ENCODE peak calls at places on chromosomes 2 and 18, in five cellular contexts. F is GM23338, V is K562, W is GM23248, N is fibroblast of lung. K is an unnamed sample.
A peak's percentile ranks its signal among the peaks of the same experiment; 100 is the strongest.

GRCh38 chr2:240426797-240427721 is 8.4 kb upstream of the GPC1 start:
- DNase-seq in F (no peak), V (peak; percentile 41), W (peak; percentile 55), N (peak; percentile 84), K (no peak)

GRCh38 chr2:157875720-157876065 is 437 bp downstream of the ACVR1 start:
- DNase-seq in F (peak; percentile 63), V (peak; percentile 79), W (peak; percentile 79), N (no peak), K (no peak)

GRCh38 chr18:61201516-61201915 is 131.7 kb upstream of the CDH20 start:
- DNase-seq in F (no peak), V (no peak), W (peak; percentile 2), N (no peak), K (no peak)

GRCh38 chr2:211416373-211416772 is 860.0 kb downstream of the CPS1 start:
- DNase-seq in F (no peak), V (no peak), W (no peak), N (no peak), K (no peak)

GRCh38 chr2:86809481-86810121 is 18.9 kb upstream of the CD8A start:
- DNase-seq in F (peak; percentile 11), V (no peak), W (no peak), N (no peak), K (no peak)

GRCh38 chr2:9909106-9909505 is 42.4 kb upstream of the GRHL1 start:
- DNase-seq in F (no peak), V (no peak), W (peak; percentile 29), N (peak; percentile 31), K (peak; percentile 46)

GRCh38 chr2:217666338-217666737 is 336.5 kb downstream of the TNS1 start:
- DNase-seq in F (no peak), V (no peak), W (peak; percentile 82), N (peak; percentile 11), K (peak; percentile 37)

GRCh38 chr18:26466026-26466425 is 82.3 kb downstream of the KCTD1 start:
- DNase-seq in F (peak; percentile 13), V (peak; percentile 44), W (no peak), N (no peak), K (no peak)

GRCh38 chr18:22698711-22699110 is 234.4 kb upstream of the RBBP8 start:
- DNase-seq in F (no peak), V (no peak), W (no peak), N (no peak), K (peak; percentile 35)

GRCh38 chr18:34055227-34055626 is 169.5 kb downstream of the NOL4 start:
- DNase-seq in F (no peak), V (no peak), W (no peak), N (no peak), K (no peak)

GRCh38 chr2:98915751-98916358 is 20.2 kb downstream of the CRACDL start:
- DNase-seq in F (no peak), V (no peak), W (peak; percentile 90), N (peak; percentile 41), K (peak; percentile 84)

GRCh38 chr2:122034797-122035196 is 279.3 kb downstream of the TSN start:
- DNase-seq in F (peak; percentile 41), V (no peak), W (no peak), N (no peak), K (no peak)

GRCh38 chr2:15672961-15673918 is 81.6 kb downstream of the DDX1 start:
- DNase-seq in F (no peak), V (no peak), W (no peak), N (no peak), K (no peak)

GRCh38 chr2:231110551-231110950 is 14.3 kb downstream of the HTR2B start:
- DNase-seq in F (no peak), V (no peak), W (peak; percentile 47), N (peak; percentile 86), K (no peak)

GRCh38 chr18:12679183-12679786 is 21.4 kb upstream of the SPIRE1 start:
- DNase-seq in F (no peak), V (no peak), W (peak; percentile 65), N (peak; percentile 45), K (no peak)

GRCh38 chr2:218645126-218645525 is 14.3 kb downstream of the ZNF142 start:
- DNase-seq in F (no peak), V (no peak), W (peak; percentile 87), N (peak; percentile 23), K (peak; percentile 40)

GRCh38 chr2:31216734-31217133 is 581 bp downstream of the CAPN14 start:
- DNase-seq in F (no peak), V (peak; percentile 24), W (no peak), N (no peak), K (no peak)

GRCh38 chr2:218406949-218407703 is 7.5 kb downstream of the CTDSP1 start:
- DNase-seq in F (no peak), V (peak; percentile 46), W (peak; percentile 67), N (peak; percentile 73), K (peak; percentile 48)

GRCh38 chr2:182897137-182897536 is 30.7 kb upstream of the FRZB start:
- DNase-seq in F (no peak), V (no peak), W (peak; percentile 70), N (peak; percentile 49), K (peak; percentile 36)

GRCh38 chr2:29478641-29479040 is 363.4 kb downstream of the CLIP4 start:
- DNase-seq in F (no peak), V (no peak), W (no peak), N (no peak), K (no peak)

GRCh38 chr2:99101697-99102096 is 39.8 kb upstream of the C2orf15 start:
- DNase-seq in F (peak; percentile 15), V (peak; percentile 7), W (peak; percentile 7), N (peak; percentile 40), K (peak; percentile 3)

GRCh38 chr2:174473796-174474195 is 13.0 kb downstream of the GPR155 start:
- DNase-seq in F (no peak), V (no peak), W (peak; percentile 37), N (no peak), K (no peak)

GRCh38 chr18:4172491-4172890 is 282.6 kb downstream of the DLGAP1 start:
- DNase-seq in F (no peak), V (no peak), W (no peak), N (no peak), K (no peak)

GRCh38 chr2:237418300-237418699 is 4.3 kb upstream of the COL6A3 start:
- DNase-seq in F (no peak), V (no peak), W (peak; percentile 65), N (no peak), K (no peak)

GRCh38 chr2:237424544-237424943 is 10.6 kb upstream of the COL6A3 start:
- DNase-seq in F (no peak), V (no peak), W (no peak), N (no peak), K (no peak)

GRCh38 chr2:237423891-237424290 is 9.9 kb upstream of the COL6A3 start:
- DNase-seq in F (no peak), V (no peak), W (no peak), N (peak; percentile 25), K (no peak)

GRCh38 chr2:237422309-237422708 is 8.3 kb upstream of the COL6A3 start:
- DNase-seq in F (no peak), V (no peak), W (no peak), N (peak; percentile 68), K (no peak)

GRCh38 chr2:237421542-237422047 is 7.6 kb upstream of the COL6A3 start:
- DNase-seq in F (peak; percentile 92), V (peak; percentile 33), W (peak; percentile 90), N (peak; percentile 92), K (peak; percentile 59)
- TF ChIP-seq EZH2 in F (no peak), V (no peak), W (no peak), N (no peak), K (no peak)

DNA sequence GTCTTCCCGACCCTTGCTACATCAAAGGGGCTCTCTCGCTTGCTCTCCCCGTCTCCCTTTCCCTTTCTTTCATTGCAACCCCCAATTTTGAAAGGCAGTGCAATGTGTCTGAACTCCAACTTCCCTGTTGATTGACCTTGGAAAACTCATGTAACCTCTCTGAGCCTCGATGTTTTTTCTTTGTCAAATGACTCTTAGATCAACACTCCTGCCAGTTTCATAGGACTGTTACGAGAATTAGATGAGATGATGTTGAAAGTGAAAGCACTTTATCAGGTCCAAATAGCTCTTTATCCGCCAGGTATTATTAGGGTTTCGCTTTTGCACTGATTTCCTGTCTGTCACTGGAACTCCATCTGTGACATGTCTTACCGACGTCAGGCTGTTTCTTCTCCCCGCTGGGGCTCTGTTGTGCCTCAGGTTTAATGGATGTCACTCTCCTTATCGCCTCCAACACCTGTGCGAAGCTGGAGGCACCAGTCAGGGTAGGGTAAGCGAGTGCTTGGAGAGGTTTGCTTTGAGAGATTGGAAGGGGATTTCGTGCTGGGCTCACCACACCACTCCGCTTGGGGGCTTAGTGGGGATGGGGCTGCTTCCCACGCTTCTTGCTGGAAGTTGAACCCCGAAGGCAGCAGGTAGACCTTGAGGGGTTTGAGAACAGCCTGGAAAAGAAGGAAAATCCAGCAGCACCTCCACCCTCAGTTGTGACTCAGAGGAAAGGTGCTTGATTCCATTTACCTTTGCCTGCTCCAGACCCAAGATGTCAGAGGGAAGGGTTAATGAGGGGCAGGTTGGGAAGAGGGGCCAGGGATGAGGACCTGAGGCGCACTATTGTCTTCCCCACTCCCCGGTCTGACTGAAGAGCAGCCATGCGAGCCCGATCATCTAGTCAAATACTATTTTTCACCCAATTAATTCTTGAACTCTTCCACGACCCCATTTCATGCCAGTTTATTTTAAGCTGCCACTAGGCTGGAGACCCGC is 4.3 kb downstream of the GAD1 start:
- DNase-seq in F (peak; percentile 51), V (peak; percentile 58), W (no peak), N (no peak), K (no peak)
- TF ChIP-seq EZH2 in F (peak; percentile 84), V (no peak), W (no peak), N (peak; percentile 19), K (peak; percentile 9)

DNA sequence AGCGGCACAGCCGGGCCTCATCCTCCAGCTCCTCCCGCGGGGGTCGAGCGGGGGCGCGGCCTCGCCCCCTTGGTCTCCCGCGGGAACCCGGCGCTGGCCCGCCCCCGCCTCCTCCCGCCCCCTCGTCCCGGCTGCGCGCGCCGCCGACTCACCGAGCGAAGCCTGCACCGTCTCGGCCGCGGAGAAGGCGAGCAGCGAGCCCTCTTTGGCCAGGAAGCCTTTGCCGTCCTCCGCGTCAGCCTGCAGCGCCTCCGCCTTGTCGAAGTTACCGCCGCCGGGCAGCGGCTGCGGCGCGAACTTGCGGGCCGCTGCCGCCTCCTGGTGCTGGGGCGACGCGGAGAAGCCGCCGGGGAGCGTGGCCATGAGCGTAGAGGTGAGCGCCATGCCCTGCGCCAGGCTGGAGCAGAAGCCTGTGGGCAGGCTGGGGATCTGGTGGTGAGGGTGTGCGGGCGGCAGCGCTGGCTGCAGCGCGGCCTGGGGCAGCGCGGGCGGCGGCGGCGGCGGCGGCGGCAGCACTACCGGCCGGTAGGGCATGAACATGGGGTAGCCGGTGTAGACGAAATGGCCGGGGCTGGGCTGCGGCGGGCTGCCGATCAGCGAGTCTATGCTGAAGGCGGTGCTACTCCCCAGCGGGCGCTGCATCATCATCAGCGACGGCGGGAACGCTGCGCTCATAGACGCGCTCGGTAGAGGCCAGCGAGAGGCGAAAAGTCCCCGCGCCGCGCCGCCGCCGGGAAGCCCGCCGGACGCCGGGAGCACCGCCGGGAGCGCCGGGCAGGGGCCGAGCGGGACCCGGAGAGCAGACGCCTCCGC is 683 bp downstream of the GBX2 start:
- DNase-seq in F (peak; percentile 58), V (peak; percentile 33), W (peak; percentile 73), N (peak; percentile 20), K (peak; percentile 58)
- TF ChIP-seq EZH2 in F (peak; percentile 79), V (no peak), W (peak; percentile 59), N (peak; percentile 39), K (peak; percentile 22)

GRCh38 chr18:57436965-57437333 is 1.8 kb downstream of the ONECUT2 start:
- DNase-seq in F (no peak), V (no peak), W (no peak), N (no peak), K (no peak)

GRCh38 chr18:57434536-57435494 is at the start of gene ONECUT2:
- DNase-seq in F (peak; percentile 98), V (peak; percentile 96), W (peak; percentile 97), N (peak; percentile 86), K (peak; percentile 91)

GRCh38 chr18:57435851-57436192 is 648 bp downstream of the ONECUT2 start:
- DNase-seq in F (peak; percentile 10), V (no peak), W (no peak), N (no peak), K (no peak)

GRCh38 chr18:57437433-57437781 is 2.2 kb downstream of the ONECUT2 start:
- DNase-seq in F (peak; percentile 58), V (no peak), W (no peak), N (no peak), K (no peak)

GRCh38 chr18:57436193-57436964 is 1.2 kb downstream of the ONECUT2 start:
- DNase-seq in F (peak; percentile 52), V (no peak), W (no peak), N (no peak), K (no peak)
- TF ChIP-seq EZH2 in F (peak; percentile 93), V (no peak), W (peak; percentile 86), N (peak; percentile 94), K (peak; percentile 93)

K was measured in mammary epithelial cell.